ENCODE peak calls at places on chromosomes 2 and 18, in five cellular contexts. H is tibial artery, L is K562, O is SK-N-SH, B is H1. F is an unnamed sample.

GRCh38 chr2:3738454-3738853 is 35.1 kb downstream of the DCDC2C start:
- DNase-seq in O (peak; percentile 72), B (no peak), H (no peak), L (peak; percentile 60), F (no peak)

GRCh38 chr2:120662046-120662445 is 73.6 kb upstream of the GLI2 start:
- DNase-seq in B (no peak), O (no peak), H (no peak), L (no peak), F (no peak)

GRCh38 chr18:45243347-45244095 is 371.8 kb upstream of the SLC14A2 start:
- DNase-seq in O (no peak), L (no peak), H (no peak), B (no peak), F (no peak)

GRCh38 chr2:162258169-162258568 is 14.9 kb upstream of the FAP start:
- DNase-seq in H (no peak), L (no peak), O (no peak), B (no peak), F (no peak)

GRCh38 chr2:230912046-230912445 is 13.0 kb downstream of the GPR55 start:
- DNase-seq in H (peak; percentile 34), O (no peak), B (no peak), L (no peak), F (no peak)

GRCh38 chr18:67705748-67706147 is 189.2 kb upstream of the DSEL start:
- DNase-seq in B (no peak), O (no peak), L (no peak), H (no peak), F (no peak)

GRCh38 chr2:237864940-237865622 is 5.7 kb downstream of the RAMP1 start:
- DNase-seq in B (peak; percentile 38), O (peak; percentile 68), L (no peak), H (peak; percentile 76), F (peak; percentile 22)

GRCh38 chr2:67489396-67489795 is 92.3 kb downstream of the ETAA1 start:
- DNase-seq in B (no peak), L (no peak), O (no peak), H (no peak), F (no peak)

GRCh38 chr2:102473020-102473419 is at the start of gene SLC9A4:
- DNase-seq in O (peak; percentile 34), L (peak; percentile 60), H (no peak), B (peak; percentile 70), F (no peak)

GRCh38 chr2:235763816-235764215 is 270.0 kb downstream of the AGAP1 start:
- DNase-seq in H (peak; percentile 55), B (no peak), O (no peak), L (no peak), F (no peak)

GRCh38 chr18:50038448-50038847 is 156.5 kb downstream of the MYO5B start:
- DNase-seq in H (no peak), B (no peak), O (no peak), L (peak; percentile 14), F (no peak)

GRCh38 chr2:9003616-9004337 is at the start of gene MBOAT2:
- DNase-seq in O (peak; percentile 100), H (peak; percentile 90), B (peak; percentile 92), L (peak; percentile 95), F (peak; percentile 88)

GRCh38 chr18:61605376-61606067 is 272.3 kb downstream of the CDH20 start:
- DNase-seq in B (no peak), H (no peak), L (no peak), O (no peak), F (no peak)

GRCh38 chr2:179751184-179751809 is 110.1 kb downstream of the ZNF385B start:
- DNase-seq in L (peak; percentile 11), O (peak; percentile 41), B (no peak), H (no peak), F (no peak)

GRCh38 chr2:196851068-196851467 is 41.9 kb upstream of the C2orf66 start:
- DNase-seq in H (no peak), O (no peak), B (no peak), L (no peak), F (no peak)

GRCh38 chr2:205996156-205996555 is 89.8 kb downstream of the INO80D start:
- DNase-seq in O (no peak), L (no peak), B (no peak), H (no peak), F (no peak)

GRCh38 chr18:68147728-68148127 is 567.2 kb downstream of the TMX3 start:
- DNase-seq in H (no peak), B (no peak), L (no peak), O (no peak), F (no peak)

GRCh38 chr2:21326152-21326551 is 202.4 kb downstream of the TDRD15 start:
- DNase-seq in O (no peak), B (no peak), H (no peak), L (no peak), F (no peak)

GRCh38 chr18:46281185-46282176 is 177.3 kb downstream of the HAUS1 start:
- DNase-seq in H (no peak), O (peak; percentile 74), L (peak; percentile 64), B (peak; percentile 88), F (peak; percentile 58)

GRCh38 chr2:190679813-190680591 is 31.1 kb downstream of the NAB1 start:
- DNase-seq in O (peak; percentile 42), H (peak; percentile 73), L (peak; percentile 70), B (peak; percentile 79), F (peak; percentile 39)

GRCh38 chr18:79911009-79911870 is 40.2 kb downstream of the SLC66A2 start:
- DNase-seq in L (no peak), B (no peak), H (peak; percentile 61), O (no peak), F (peak; percentile 27)

GRCh38 chr2:57802243-57802642 is 244.4 kb upstream of the VRK2 start:
- DNase-seq in O (no peak), L (no peak), H (no peak), B (no peak), F (no peak)

GRCh38 chr2:74050153-74050552 is 65.4 kb downstream of the TET3 start:
- DNase-seq in L (no peak), B (no peak), H (no peak), O (no peak), F (no peak)

GRCh38 chr18:46411862-46412690 is 244.9 kb downstream of the LOXHD1 start:
- DNase-seq in O (peak; percentile 80), B (no peak), L (no peak), H (no peak), F (no peak)

GRCh38 chr2:77232909-77233308 is 289.3 kb downstream of the LRRTM4 start:
- DNase-seq in L (no peak), H (no peak), O (no peak), B (no peak), F (no peak)

GRCh38 chr2:108612153-108612513 is 77.9 kb downstream of the LIMS1 start:
- DNase-seq in H (no peak), O (no peak), L (peak; percentile 72), B (no peak), F (peak; percentile 76)

GRCh38 chr18:50268022-50268747 is 1.9 kb upstream of the CFAP53 start:
- DNase-seq in L (no peak), H (peak; percentile 89), B (peak; percentile 94), O (peak; percentile 51), F (peak; percentile 86)

GRCh38 chr2:24238158-24238557 is 63.3 kb downstream of the FAM228A start:
- DNase-seq in O (no peak), L (no peak), B (no peak), H (no peak), F (no peak)

GRCh38 chr2:53498210-53498609 is 269.4 kb upstream of the CHAC2 start:
- DNase-seq in O (no peak), B (no peak), L (no peak), H (no peak), F (peak; percentile 32)

GRCh38 chr2:86753606-86754005 is 33.5 kb downstream of the RMND5A start:
- DNase-seq in O (no peak), B (no peak), L (no peak), H (no peak), F (no peak)

GRCh38 chr2:73069041-73069854 is 2.3 kb downstream of the SFXN5 start:
- DNase-seq in L (peak; percentile 78), O (no peak), B (no peak), H (no peak), F (no peak)

GRCh38 chr2:43131051-43131889 is 95.1 kb downstream of the ZFP36L2 start:
- DNase-seq in H (peak; percentile 86), O (peak; percentile 73), L (peak; percentile 76), B (no peak), F (peak; percentile 71)

GRCh38 chr2:187215576-187216240 is 232.3 kb downstream of the CALCRL start:
- DNase-seq in H (no peak), L (no peak), B (no peak), O (no peak), F (no peak)

GRCh38 chr2:8469709-8470493 is 212.0 kb upstream of the ID2 start:
- DNase-seq in H (peak; percentile 47), B (no peak), L (no peak), O (no peak), F (no peak)

GRCh38 chr2:54771166-54771565 is 47.7 kb downstream of the EML6 start:
- DNase-seq in H (no peak), O (peak; percentile 30), L (no peak), B (no peak), F (no peak)

GRCh38 chr2:241574911-241575623 is 16.5 kb downstream of the BOK start:
- DNase-seq in B (no peak), H (peak; percentile 19), L (no peak), O (no peak), F (no peak)

GRCh38 chr2:241573741-241574140 is 15.2 kb downstream of the BOK start:
- DNase-seq in O (no peak), B (no peak), L (no peak), H (peak; percentile 55), F (no peak)

GRCh38 chr2:241575624-241576292 is 17.2 kb downstream of the BOK start:
- DNase-seq in H (no peak), L (no peak), B (no peak), O (no peak), F (no peak)

GRCh38 chr2:241577413-241578122 is 19.0 kb downstream of the BOK start:
- DNase-seq in O (no peak), B (no peak), H (peak; percentile 48), L (no peak), F (no peak)

DNA sequence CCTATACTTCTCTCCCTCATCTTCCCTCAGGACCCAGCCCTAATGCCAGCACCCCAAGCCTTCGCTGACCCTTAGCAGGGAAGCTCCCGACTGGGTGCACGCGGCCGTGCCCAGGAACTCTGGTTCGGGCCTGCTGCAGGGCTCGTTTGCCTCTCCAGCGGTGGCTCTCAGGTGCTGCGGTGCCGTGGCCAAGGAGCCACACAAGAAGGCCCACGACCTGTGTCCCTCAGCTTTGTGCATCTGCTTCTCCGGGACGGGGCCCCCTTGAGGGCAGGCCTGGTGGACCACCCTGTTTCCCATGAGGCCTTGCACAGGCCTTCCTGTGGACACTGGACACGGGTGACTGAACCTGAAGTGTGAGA is 17.7 kb downstream of the BOK start:
- DNase-seq in L (no peak), B (no peak), O (no peak), H (peak; percentile 62), F (no peak)
- TF ChIP-seq CTCF in L (no peak), B (no peak), O (no peak), H (no peak), F (no peak)

GRCh38 chr18:57728941-57729511 is 74.1 kb downstream of the ATP8B1 start:
- DNase-seq in B (no peak), H (no peak), O (no peak), L (no peak), F (no peak)
- H3K27ac ChIP-seq in B (no peak overlapping the region), H (peak overlapping the region; percentile 63), O (peak overlapping the region; percentile 70), L (no peak overlapping the region), F (no peak overlapping the region)

GRCh38 chr2:166942377-166942776 is 54.1 kb downstream of the XIRP2 start:
- DNase-seq in H (no peak), L (no peak), B (no peak), O (no peak), F (no peak)

GRCh38 chr2:166944909-166945308 is 56.6 kb downstream of the XIRP2 start:
- DNase-seq in O (no peak), H (no peak), B (no peak), L (no peak), F (no peak)
- TF ChIP-seq CTCF in O (no peak), H (no peak), B (no peak), L (no peak), F (no peak)

GRCh38 chr18:48419268-48420022 is 10.3 kb upstream of the ZBTB7C start:
- DNase-seq in L (peak; percentile 6), B (no peak), O (no peak), H (no peak), F (no peak)
- H3K27ac ChIP-seq in L (no peak overlapping the region), B (no peak overlapping the region), O (no peak overlapping the region), H (peak overlapping the region; percentile 56), F (no peak overlapping the region)